ENCODE peak calls at places on chromosomes 6 and 20, in nine cellular contexts. X is tibial nerve, J is pancreas, C is HFF-Myc, W is tibial artery, P is mammary epithelial cell, R is kidney, K is bronchial epithelial cell, H is mucosa of descending colon. Y is an unnamed sample.

GRCh38 chr6:31525932-31526591 is 2.7 kb upstream of the MCCD1 start:
- DNase-seq in W (no peak), P (no peak), J (no peak), K (peak; percentile 43), R (no peak), X (no peak), H (no peak), C (no peak), Y (no peak)

GRCh38 chr6:22929228-22929627 is 359.9 kb downstream of the HDGFL1 start:
- DNase-seq in J (no peak), C (no peak), R (no peak), X (no peak), H (no peak), K (peak; percentile 47), W (no peak), P (no peak), Y (no peak)

GRCh38 chr6:92564393-92564792 is 855.0 kb downstream of the EPHA7 start:
- DNase-seq in K (no peak), W (no peak), P (no peak), C (no peak), J (no peak), X (no peak), R (no peak), H (no peak), Y (no peak)

GRCh38 chr6:121932071-121933009 is 467.1 kb upstream of the HSF2 start:
- DNase-seq in P (no peak), X (peak; percentile 34), R (peak; percentile 87), J (no peak), H (peak; percentile 1), K (peak; percentile 6), W (peak; percentile 68), C (peak; percentile 98), Y (no peak)

GRCh38 chr6:149211046-149211571 is 106.4 kb upstream of the TAB2 start:
- DNase-seq in C (no peak), K (no peak), J (no peak), H (no peak), P (peak; percentile 41), R (no peak), X (no peak), W (no peak), Y (peak; percentile 73)

GRCh38 chr20:56503911-56504310 is 20.6 kb upstream of the FAM209A start:
- DNase-seq in J (no peak), R (no peak), P (no peak), H (no peak), W (no peak), K (no peak), X (no peak), C (no peak), Y (no peak)

GRCh38 chr6:50270427-50270826 is 220.7 kb upstream of the DEFB112 start:
- DNase-seq in C (no peak), R (no peak), J (no peak), W (no peak), K (no peak), X (no peak), H (no peak), P (no peak), Y (no peak)

GRCh38 chr6:162952343-162952871 is 224.6 kb downstream of the PACRG start:
- DNase-seq in P (no peak), X (no peak), C (no peak), H (no peak), W (no peak), J (no peak), R (no peak), K (no peak), Y (no peak)

GRCh38 chr6:88422831-88423230 is 256.7 kb upstream of the CNR1 start:
- DNase-seq in R (no peak), H (no peak), K (no peak), X (no peak), P (no peak), C (no peak), W (no peak), J (no peak), Y (no peak)
- TF ChIP-seq CTCF in R (no peak), H (no peak), K (no peak), X (no peak), P (peak; percentile 30), C (peak; percentile 27), W (no peak), J (no peak), Y (no peak)

GRCh38 chr6:15131234-15132195 is 114.4 kb upstream of the JARID2 start:
- DNase-seq in R (no peak), W (no peak), K (no peak), H (no peak), P (no peak), C (no peak), J (no peak), X (no peak), Y (no peak)
- H3K4me3 ChIP-seq in R (no peak overlapping the region), W (no peak overlapping the region), K (no peak overlapping the region), H (no peak overlapping the region), P (no peak overlapping the region), C (no peak overlapping the region), J (no peak overlapping the region), X (no peak overlapping the region), Y (no peak overlapping the region)

GRCh38 chr20:16054917-16055316 is 518.3 kb downstream of the KIF16B start:
- DNase-seq in W (no peak), R (no peak), X (no peak), K (no peak), P (no peak), C (no peak), J (no peak), H (no peak), Y (no peak)
- TF ChIP-seq CTCF in W (no peak), R (no peak), X (no peak), K (no peak), P (no peak), C (no peak), J (no peak), H (no peak), Y (no peak)

DNA sequence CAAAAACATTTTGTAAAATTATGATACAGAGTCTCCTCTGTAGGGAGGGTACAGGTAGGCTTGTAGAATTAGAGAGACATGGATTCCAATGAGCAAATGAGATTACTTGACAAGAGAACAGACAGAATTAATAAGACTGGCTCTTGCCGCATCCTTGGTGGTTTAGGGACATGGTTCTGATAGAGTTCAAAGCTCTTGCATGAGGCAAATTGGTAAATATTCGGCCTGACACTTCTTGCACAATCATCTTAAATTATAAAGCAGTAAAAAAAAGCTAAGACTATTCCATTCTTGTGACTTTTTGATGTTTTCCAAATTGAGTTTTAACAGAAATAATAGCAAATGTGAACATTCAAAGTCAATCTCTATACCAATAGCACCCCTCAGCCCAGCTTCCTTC is 14.9 kb upstream of the KLHL31 start:
- DNase-seq in W (no peak), K (no peak), H (no peak), X (no peak), J (no peak), P (no peak), C (no peak), R (no peak), Y (no peak)
- H3K4me3 ChIP-seq in W (no peak overlapping the region), K (no peak overlapping the region), H (no peak overlapping the region), X (no peak overlapping the region), J (no peak overlapping the region), P (no peak overlapping the region), C (no peak overlapping the region), R (no peak overlapping the region), Y (no peak overlapping the region)